ENCODE peak calls at places on chromosome 2, in five cellular contexts. One of them, this sample, is unnamed.

GRCh38 chr2:20514596-20515269 is 67.9 kb downstream of the RHOB start:
- DNase-seq in A172: peak
- DNase-seq in stimulated activated CD4-positive, alpha-beta T cell treated with anti-CD3 and anti-CD28 coated beads, Interleukin-4, amount 100 ng/mL, for 48 hours: no peak
- DNase-seq in GM23338: peak
- DNase-seq in NCI-H774: no peak
- DNase-seq in this sample: peak

GRCh38 chr2:66113116-66113515 is 321.8 kb upstream of the MEIS1 start:
- DNase-seq in GM23338: no peak
- DNase-seq in NCI-H774: no peak
- DNase-seq in stimulated activated CD4-positive, alpha-beta T cell treated with anti-CD3 and anti-CD28 coated beads, Interleukin-4, amount 100 ng/mL, for 48 hours: no peak
- DNase-seq in A172: no peak
- DNase-seq in this sample: no peak

GRCh38 chr2:133726906-133727305 is 158.6 kb upstream of the NCKAP5 start:
- DNase-seq in NCI-H774: no peak
- DNase-seq in A172: no peak
- DNase-seq in GM23338: no peak
- DNase-seq in stimulated activated CD4-positive, alpha-beta T cell treated with anti-CD3 and anti-CD28 coated beads, Interleukin-4, amount 100 ng/mL, for 48 hours: no peak
- DNase-seq in this sample: no peak

GRCh38 chr2:53861824-53862223 is 2.1 kb upstream of the GPR75 start:
- DNase-seq in stimulated activated CD4-positive, alpha-beta T cell treated with anti-CD3 and anti-CD28 coated beads, Interleukin-4, amount 100 ng/mL, for 48 hours: no peak
- DNase-seq in A172: no peak
- DNase-seq in NCI-H774: no peak
- DNase-seq in GM23338: no peak
- DNase-seq in this sample: no peak

GRCh38 chr2:167127135-167127534 is 238.9 kb downstream of the XIRP2 start:
- DNase-seq in GM23338: peak
- DNase-seq in stimulated activated CD4-positive, alpha-beta T cell treated with anti-CD3 and anti-CD28 coated beads, Interleukin-4, amount 100 ng/mL, for 48 hours: no peak
- DNase-seq in A172: peak
- DNase-seq in NCI-H774: no peak
- DNase-seq in this sample: no peak

GRCh38 chr2:98505311-98505808 is 60.7 kb downstream of the INPP4A start:
- DNase-seq in A172: no peak
- DNase-seq in GM23338: no peak
- DNase-seq in NCI-H774: no peak
- DNase-seq in stimulated activated CD4-positive, alpha-beta T cell treated with anti-CD3 and anti-CD28 coated beads, Interleukin-4, amount 100 ng/mL, for 48 hours: no peak
- DNase-seq in this sample: peak

GRCh38 chr2:129812071-129812470 is 167.4 kb upstream of the RAB6C start:
- DNase-seq in GM23338: no peak
- DNase-seq in stimulated activated CD4-positive, alpha-beta T cell treated with anti-CD3 and anti-CD28 coated beads, Interleukin-4, amount 100 ng/mL, for 48 hours: no peak
- DNase-seq in NCI-H774: no peak
- DNase-seq in A172: no peak
- DNase-seq in this sample: no peak

GRCh38 chr2:236895497-236895896 is 190.2 kb upstream of the COPS8 start:
- DNase-seq in NCI-H774: no peak
- DNase-seq in A172: no peak
- DNase-seq in stimulated activated CD4-positive, alpha-beta T cell treated with anti-CD3 and anti-CD28 coated beads, Interleukin-4, amount 100 ng/mL, for 48 hours: no peak
- DNase-seq in GM23338: no peak
- DNase-seq in this sample: no peak

GRCh38 chr2:18531198-18531597 is 29.3 kb downstream of the RDH14 start:
- DNase-seq in NCI-H774: no peak
- DNase-seq in GM23338: no peak
- DNase-seq in A172: no peak
- DNase-seq in stimulated activated CD4-positive, alpha-beta T cell treated with anti-CD3 and anti-CD28 coated beads, Interleukin-4, amount 100 ng/mL, for 48 hours: no peak
- DNase-seq in this sample: no peak

GRCh38 chr2:73920577-73921545 is 5.8 kb upstream of the DGUOK start:
- DNase-seq in stimulated activated CD4-positive, alpha-beta T cell treated with anti-CD3 and anti-CD28 coated beads, Interleukin-4, amount 100 ng/mL, for 48 hours: peak
- DNase-seq in GM23338: peak
- DNase-seq in A172: no peak
- DNase-seq in NCI-H774: peak
- DNase-seq in this sample: peak

GRCh38 chr2:18589354-18589753 is at the start of gene NT5C1B:
- DNase-seq in GM23338: no peak
- DNase-seq in NCI-H774: no peak
- DNase-seq in stimulated activated CD4-positive, alpha-beta T cell treated with anti-CD3 and anti-CD28 coated beads, Interleukin-4, amount 100 ng/mL, for 48 hours: no peak
- DNase-seq in A172: no peak
- DNase-seq in this sample: no peak

GRCh38 chr2:206296128-206296527 is 21.7 kb downstream of the ZDBF2 start:
- DNase-seq in NCI-H774: no peak
- DNase-seq in A172: peak
- DNase-seq in GM23338: no peak
- DNase-seq in stimulated activated CD4-positive, alpha-beta T cell treated with anti-CD3 and anti-CD28 coated beads, Interleukin-4, amount 100 ng/mL, for 48 hours: no peak
- DNase-seq in this sample: peak

GRCh38 chr2:57877811-57878572 is 168.6 kb upstream of the VRK2 start:
- DNase-seq in GM23338: no peak
- DNase-seq in stimulated activated CD4-positive, alpha-beta T cell treated with anti-CD3 and anti-CD28 coated beads, Interleukin-4, amount 100 ng/mL, for 48 hours: no peak
- DNase-seq in NCI-H774: peak
- DNase-seq in A172: no peak
- DNase-seq in this sample: no peak

GRCh38 chr2:140593159-140593558 is 1537.7 kb downstream of the LRP1B start:
- DNase-seq in stimulated activated CD4-positive, alpha-beta T cell treated with anti-CD3 and anti-CD28 coated beads, Interleukin-4, amount 100 ng/mL, for 48 hours: no peak
- DNase-seq in A172: no peak
- DNase-seq in NCI-H774: no peak
- DNase-seq in GM23338: no peak
- DNase-seq in this sample: no peak

GRCh38 chr2:197137234-197137633 is 173.3 kb downstream of the ANKRD44 start:
- DNase-seq in GM23338: no peak
- DNase-seq in A172: peak
- DNase-seq in stimulated activated CD4-positive, alpha-beta T cell treated with anti-CD3 and anti-CD28 coated beads, Interleukin-4, amount 100 ng/mL, for 48 hours: no peak
- DNase-seq in NCI-H774: no peak
- DNase-seq in this sample: no peak

GRCh38 chr2:17813742-17814458 is 2.4 kb upstream of the MSGN1 start:
- DNase-seq in GM23338: no peak
- DNase-seq in NCI-H774: no peak
- DNase-seq in stimulated activated CD4-positive, alpha-beta T cell treated with anti-CD3 and anti-CD28 coated beads, Interleukin-4, amount 100 ng/mL, for 48 hours: no peak
- DNase-seq in A172: no peak
- DNase-seq in this sample: peak

GRCh38 chr2:165193178-165193777 is 10.6 kb downstream of the SCN3A start:
- DNase-seq in NCI-H774: peak
- DNase-seq in stimulated activated CD4-positive, alpha-beta T cell treated with anti-CD3 and anti-CD28 coated beads, Interleukin-4, amount 100 ng/mL, for 48 hours: no peak
- DNase-seq in A172: no peak
- DNase-seq in GM23338: no peak
- DNase-seq in this sample: no peak

GRCh38 chr2:162890690-162891311 is 52.2 kb upstream of the KCNH7 start:
- DNase-seq in A172: peak
- DNase-seq in NCI-H774: peak
- DNase-seq in stimulated activated CD4-positive, alpha-beta T cell treated with anti-CD3 and anti-CD28 coated beads, Interleukin-4, amount 100 ng/mL, for 48 hours: peak
- DNase-seq in GM23338: peak
- DNase-seq in this sample: peak

GRCh38 chr2:74436804-74437695 is 4.7 kb downstream of the RTKN start:
- DNase-seq in stimulated activated CD4-positive, alpha-beta T cell treated with anti-CD3 and anti-CD28 coated beads, Interleukin-4, amount 100 ng/mL, for 48 hours: no peak
- DNase-seq in GM23338: peak
- DNase-seq in A172: no peak
- DNase-seq in NCI-H774: no peak
- DNase-seq in this sample: no peak

GRCh38 chr2:218476676-218477075 is 57.8 kb downstream of the VIL1 start:
- DNase-seq in A172: no peak
- DNase-seq in GM23338: no peak
- DNase-seq in stimulated activated CD4-positive, alpha-beta T cell treated with anti-CD3 and anti-CD28 coated beads, Interleukin-4, amount 100 ng/mL, for 48 hours: no peak
- DNase-seq in NCI-H774: no peak
- DNase-seq in this sample: no peak

GRCh38 chr2:122105171-122105884 is 349.9 kb downstream of the TSN start:
- DNase-seq in NCI-H774: no peak
- DNase-seq in A172: no peak
- DNase-seq in stimulated activated CD4-positive, alpha-beta T cell treated with anti-CD3 and anti-CD28 coated beads, Interleukin-4, amount 100 ng/mL, for 48 hours: no peak
- DNase-seq in GM23338: no peak
- DNase-seq in this sample: no peak

GRCh38 chr2:109352066-109352897 is 223.3 kb downstream of the SH3RF3 start:
- DNase-seq in A172: no peak
- DNase-seq in NCI-H774: no peak
- DNase-seq in stimulated activated CD4-positive, alpha-beta T cell treated with anti-CD3 and anti-CD28 coated beads, Interleukin-4, amount 100 ng/mL, for 48 hours: no peak
- DNase-seq in GM23338: no peak
- DNase-seq in this sample: no peak

GRCh38 chr2:178912416-178913056 is 105.3 kb upstream of the TTN start:
- DNase-seq in NCI-H774: no peak
- DNase-seq in GM23338: no peak
- DNase-seq in A172: peak
- DNase-seq in stimulated activated CD4-positive, alpha-beta T cell treated with anti-CD3 and anti-CD28 coated beads, Interleukin-4, amount 100 ng/mL, for 48 hours: no peak
- DNase-seq in this sample: no peak

This sample was measured in SJSA1.